ENCODE peak calls at places on chromosome 17, in four cellular contexts. K is A549, M is hippocampal formation, D is HTR-8/SVneo. V is an unnamed sample.

GRCh38 chr17:65690626-65691310 is 129.3 kb upstream of the AXIN2 start:
- DNase-seq in M (no peak), K (no peak), D (no peak), V (no peak)

GRCh38 chr17:67568961-67569360 is 148.8 kb upstream of the NOL11 start:
- DNase-seq in K (no peak), M (no peak), D (no peak), V (no peak)

GRCh38 chr17:83053779-83054451 is 25.5 kb upstream of the METRNL start:
- DNase-seq in M (no peak), K (no peak), D (no peak), V (no peak)

GRCh38 chr17:42133461-42134041 is 10.9 kb downstream of the HSPB9 start:
- DNase-seq in M (no peak), K (no peak), D (no peak), V (no peak)

GRCh38 chr17:39702901-39703893 is 3.3 kb downstream of the ERBB2 start:
- DNase-seq in M (no peak), K (peak), D (no peak), V (no peak)

GRCh38 chr17:75810216-75810615 is 25.6 kb downstream of the UNK start:
- DNase-seq in M (no peak), K (no peak), D (no peak), V (no peak)

GRCh38 chr17:40320771-40321501 is 12.0 kb downstream of the RARA start:
- DNase-seq in D (no peak), M (no peak), K (no peak), V (no peak)

GRCh38 chr17:16954541-16954940 is 17.4 kb downstream of the TNFRSF13B start:
- DNase-seq in D (no peak), K (no peak), M (no peak), V (no peak)

GRCh38 chr17:49393491-49394255 is 21.0 kb downstream of the PHB1 start:
- DNase-seq in K (no peak), M (no peak), D (no peak), V (no peak)

GRCh38 chr17:40290629-40291296 is 3.1 kb downstream of the CDC6 start:
- DNase-seq in D (no peak), K (peak), M (no peak), V (peak)

GRCh38 chr17:61469949-61470348 is 17.7 kb downstream of the TBX4 start:
- DNase-seq in D (no peak), K (no peak), M (no peak), V (no peak)

GRCh38 chr17:13491916-13492315 is 109.8 kb downstream of the HS3ST3A1 start:
- DNase-seq in K (no peak), D (no peak), M (no peak), V (no peak)

GRCh38 chr17:78120537-78120936 is 8.0 kb downstream of the TMC6 start:
- DNase-seq in K (no peak), M (no peak), D (no peak), V (no peak)

GRCh38 chr17:65797101-65797500 is 235.7 kb upstream of the AXIN2 start:
- DNase-seq in K (no peak), D (no peak), M (no peak), V (no peak)

GRCh38 chr17:6532441-6532885 is 23.9 kb downstream of the PITPNM3 start:
- DNase-seq in D (no peak), K (no peak), M (no peak), V (no peak)

GRCh38 chr17:55584055-55584685 is 72.9 kb upstream of the SMIM36 start:
- DNase-seq in K (peak), M (no peak), D (no peak), V (no peak)

GRCh38 chr17:79574108-79574507 is 36.7 kb downstream of the RBFOX3 start:
- DNase-seq in M (no peak), D (no peak), K (no peak), V (no peak)

GRCh38 chr17:8376302-8377067 is at the start of gene KRABD2:
- DNase-seq in D (peak), M (peak), K (peak), V (peak)

GRCh38 chr17:29883497-29883896 is 46.5 kb downstream of the SSH2 start:
- DNase-seq in K (no peak), D (no peak), M (no peak), V (no peak)

GRCh38 chr17:36918260-36918691 is 19.0 kb upstream of the LHX1 start:
- DNase-seq in M (no peak), D (peak), K (peak), V (no peak)

GRCh38 chr17:38693700-38694329 is 11.3 kb upstream of the MLLT6 start:
- DNase-seq in D (no peak), M (peak), K (no peak), V (no peak)

GRCh38 chr17:35236821-35237220 is 6.1 kb upstream of the SLFN5 start:
- DNase-seq in D (no peak), M (no peak), K (no peak), V (no peak)

GRCh38 chr17:39867891-39868553 is at the start of gene ZPBP2:
- DNase-seq in D (no peak), M (no peak), K (no peak), V (no peak)

GRCh38 chr17:61362396-61362795 is 37.2 kb upstream of the TBX2 start:
- DNase-seq in M (no peak), D (no peak), K (no peak), V (no peak)

GRCh38 chr17:38750312-38751121 is 2.0 kb upstream of the PSMB3 start:
- DNase-seq in M (no peak), D (no peak), K (peak), V (no peak)

GRCh38 chr17:17877548-17878358 is 41.0 kb upstream of the SREBF1 start:
- DNase-seq in D (no peak), M (no peak), K (no peak), V (no peak)

GRCh38 chr17:56292628-56293027 is 139.4 kb downstream of the ANKFN1 start:
- DNase-seq in M (no peak), D (no peak), K (no peak), V (no peak)

GRCh38 chr17:40561871-40562611 is 3.2 kb downstream of the CCR7 start:
- DNase-seq in M (no peak), D (no peak), K (peak), V (no peak)

GRCh38 chr17:303161-303560 is 49.4 kb downstream of the RPH3AL start:
- DNase-seq in D (no peak), K (no peak), M (no peak), V (no peak)

GRCh38 chr17:66548158-66548557 is 245.7 kb downstream of the PRKCA start:
- DNase-seq in D (no peak), K (no peak), M (no peak), V (no peak)

GRCh38 chr17:75720656-75721462 is at the start of gene ITGB4:
- DNase-seq in D (peak), M (peak), K (peak), V (no peak)

GRCh38 chr17:7280519-7281073 is 922 bp upstream of the SLC2A4 start:
- DNase-seq in D (peak), M (peak), K (peak), V (peak)

GRCh38 chr17:27257031-27257357 is 36.9 kb upstream of the WSB1 start:
- DNase-seq in D (no peak), M (no peak), K (no peak), V (no peak)

GRCh38 chr17:41800601-41801373 is 11.0 kb downstream of the P3H4 start:
- DNase-seq in K (peak), D (peak), M (no peak), V (no peak)

GRCh38 chr17:68398731-68399637 is 58.3 kb downstream of the WIPI1 start:
- DNase-seq in M (no peak), K (peak), D (peak), V (peak)

GRCh38 chr17:46964315-46965265 is 14.5 kb downstream of the RPRML start:
- DNase-seq in M (no peak), K (no peak), D (no peak), V (no peak)

GRCh38 chr17:39626671-39627169 is at the start of gene PPP1R1B:
- DNase-seq in D (no peak), K (no peak), M (peak), V (no peak)